ENCODE peak calls at places on chromosomes 11 and 22, in seven cellular contexts. P is NCI-H1105 treated with DMSO at 0.1 percent for 48 hours; X is IMR-90; N is stimulated activated CD4-positive, alpha-beta T cell treated with anti-CD3 and anti-CD28 coated beads, TNF-alpha, amount 100 ng/mL, for 1 hour; S is mucosa of descending colon; O is Right ventricle myocardium superior; H is fibroblast of lung. C is an unnamed sample.

GRCh38 chr11:103995896-103996295 is 40.5 kb upstream of the DDI1 start:
- DNase-seq in N (no peak), O (no peak), H (peak), S (no peak), X (no peak), P (no peak), C (no peak)

GRCh38 chr11:33869511-33870422 is 22.1 kb downstream of the LMO2 start:
- DNase-seq in N (no peak), S (peak), O (peak), H (peak), X (peak), P (peak), C (no peak)

GRCh38 chr11:20013346-20014066 is 146.8 kb downstream of the DBX1 start:
- DNase-seq in O (peak), N (no peak), X (peak), P (peak), S (no peak), H (peak), C (no peak)

GRCh38 chr11:87063982-87064381 is 26.2 kb downstream of the TMEM135 start:
- DNase-seq in X (peak), S (no peak), P (no peak), O (no peak), H (peak), N (no peak), C (no peak)

GRCh38 chr11:92948116-92948515 is 21.3 kb upstream of the MTNR1B start:
- DNase-seq in O (no peak), P (no peak), N (no peak), H (no peak), X (no peak), S (no peak), C (no peak)

GRCh38 chr22:17633217-17633997 is 4.9 kb upstream of the ATP6V1E1 start:
- DNase-seq in S (no peak), O (no peak), X (peak), H (peak), P (no peak), N (no peak), C (no peak)

GRCh38 chr11:62105611-62106245 is 18.1 kb upstream of the INCENP start:
- DNase-seq in P (no peak), H (no peak), N (no peak), O (no peak), X (peak), S (no peak), C (no peak)

GRCh38 chr11:126443120-126443519 is 87.6 kb downstream of the ST3GAL4 start:
- DNase-seq in H (no peak), N (no peak), S (no peak), P (peak), O (no peak), X (no peak), C (no peak)

GRCh38 chr11:57982763-57983162 is 40.9 kb upstream of the OR9Q1 start:
- DNase-seq in H (no peak), N (no peak), X (no peak), O (no peak), S (no peak), P (no peak), C (no peak)

GRCh38 chr11:68328374-68329091 is 16.1 kb downstream of the LRP5 start:
- DNase-seq in N (no peak), X (no peak), P (no peak), H (peak), O (peak), S (peak), C (no peak)

GRCh38 chr11:2345050-2345449 is 32.1 kb upstream of the CD81 start:
- DNase-seq in O (no peak), H (no peak), P (no peak), X (no peak), S (no peak), N (no peak), C (no peak)

GRCh38 chr11:90423378-90423777 is 200.5 kb upstream of the CHORDC1 start:
- DNase-seq in H (no peak), O (no peak), P (no peak), X (no peak), N (no peak), S (no peak), C (no peak)

GRCh38 chr11:10954184-10954583 is 96.3 kb upstream of the ZBED5 start:
- DNase-seq in N (no peak), H (no peak), P (no peak), S (no peak), O (no peak), X (no peak), C (no peak)

GRCh38 chr11:108616549-108616948 is 23.0 kb upstream of the EXPH5 start:
- DNase-seq in N (no peak), H (peak), O (no peak), X (peak), P (no peak), S (no peak), C (no peak)

GRCh38 chr11:74033046-74033445 is 24.2 kb upstream of the UCP3 start:
- DNase-seq in H (no peak), P (no peak), S (no peak), X (no peak), N (no peak), O (no peak), C (no peak)

GRCh38 chr22:30609260-30610185 is 2.5 kb downstream of the TCN2 start:
- DNase-seq in H (peak), S (peak), P (no peak), X (peak), O (peak), N (no peak), C (no peak)

GRCh38 chr11:45400594-45400993 is 114.5 kb upstream of the SYT13 start:
- DNase-seq in X (peak), N (no peak), P (no peak), H (peak), O (no peak), S (no peak), C (no peak)

GRCh38 chr11:13183094-13183825 is 94.3 kb upstream of the BMAL1 start:
- DNase-seq in P (peak), S (no peak), X (peak), O (no peak), H (peak), N (no peak), C (no peak)

GRCh38 chr11:70546179-70546940 is 148.0 kb downstream of the CTTN start:
- DNase-seq in P (no peak), X (no peak), N (no peak), H (no peak), S (peak), O (peak), C (no peak)

C was measured in central memory CD8-positive, alpha-beta T cell.